ENCODE peak calls at places on chromosomes 7 and 10, in ten cellular contexts. One of them, this sample, is unnamed.

GRCh38 chr10:123021517-123021916 is 12.7 kb downstream of the ACADSB start:
- DNase-seq in dorsolateral prefrontal cortex: no peak
- DNase-seq in kidney: no peak
- DNase-seq in fibroblast of lung: peak; percentile 24
- DNase-seq in coronary artery: no peak
- DNase-seq in upper lobe of left lung: no peak
- DNase-seq in breast epithelium: no peak
- DNase-seq in stomach: no peak
- DNase-seq in transverse colon: no peak
- DNase-seq in CD8-positive, alpha-beta memory T cell: no peak
- DNase-seq in this sample: no peak

GRCh38 chr7:149319376-149319775 is 57.4 kb downstream of the ZNF783 start:
- DNase-seq in breast epithelium: no peak
- DNase-seq in CD8-positive, alpha-beta memory T cell: no peak
- DNase-seq in kidney: no peak
- DNase-seq in transverse colon: no peak
- DNase-seq in dorsolateral prefrontal cortex: no peak
- DNase-seq in fibroblast of lung: no peak
- DNase-seq in upper lobe of left lung: no peak
- DNase-seq in coronary artery: no peak
- DNase-seq in stomach: no peak
- DNase-seq in this sample: no peak

GRCh38 chr7:94324380-94325120 is 70.1 kb upstream of the COL1A2 start:
- DNase-seq in transverse colon: no peak
- DNase-seq in CD8-positive, alpha-beta memory T cell: no peak
- DNase-seq in kidney: no peak
- DNase-seq in upper lobe of left lung: no peak
- DNase-seq in coronary artery: no peak
- DNase-seq in stomach: no peak
- DNase-seq in dorsolateral prefrontal cortex: no peak
- DNase-seq in fibroblast of lung: peak; percentile 44
- DNase-seq in breast epithelium: no peak
- DNase-seq in this sample: no peak

GRCh38 chr10:47379901-47380300 is 4.2 kb downstream of the ZNF488 start:
- DNase-seq in stomach: peak; percentile 22
- DNase-seq in coronary artery: peak; percentile 46
- DNase-seq in kidney: no peak
- DNase-seq in fibroblast of lung: no peak
- DNase-seq in CD8-positive, alpha-beta memory T cell: no peak
- DNase-seq in breast epithelium: no peak
- DNase-seq in transverse colon: no peak
- DNase-seq in dorsolateral prefrontal cortex: peak; percentile 80
- DNase-seq in upper lobe of left lung: no peak
- DNase-seq in this sample: peak; percentile 52

GRCh38 chr10:119511828-119512515 is 30.5 kb downstream of the RGS10 start:
- DNase-seq in upper lobe of left lung: no peak
- DNase-seq in coronary artery: no peak
- DNase-seq in transverse colon: no peak
- DNase-seq in CD8-positive, alpha-beta memory T cell: no peak
- DNase-seq in breast epithelium: no peak
- DNase-seq in fibroblast of lung: no peak
- DNase-seq in kidney: no peak
- DNase-seq in stomach: no peak
- DNase-seq in dorsolateral prefrontal cortex: no peak
- DNase-seq in this sample: no peak

GRCh38 chr7:100943693-100944092 is 5.6 kb upstream of the MUC3A start:
- DNase-seq in fibroblast of lung: no peak
- DNase-seq in breast epithelium: no peak
- DNase-seq in coronary artery: no peak
- DNase-seq in stomach: no peak
- DNase-seq in CD8-positive, alpha-beta memory T cell: no peak
- DNase-seq in dorsolateral prefrontal cortex: no peak
- DNase-seq in kidney: no peak
- DNase-seq in upper lobe of left lung: no peak
- DNase-seq in transverse colon: no peak
- DNase-seq in this sample: no peak

GRCh38 chr7:106597751-106598619 is 63.0 kb downstream of the CCDC71L start:
- DNase-seq in breast epithelium: no peak
- DNase-seq in coronary artery: no peak
- DNase-seq in CD8-positive, alpha-beta memory T cell: no peak
- DNase-seq in upper lobe of left lung: no peak
- DNase-seq in fibroblast of lung: no peak
- DNase-seq in stomach: no peak
- DNase-seq in dorsolateral prefrontal cortex: no peak
- DNase-seq in kidney: no peak
- DNase-seq in transverse colon: no peak
- DNase-seq in this sample: no peak

GRCh38 chr7:152173372-152174070 is 148.0 kb downstream of the GALNT11 start:
- DNase-seq in fibroblast of lung: no peak
- DNase-seq in coronary artery: no peak
- DNase-seq in transverse colon: no peak
- DNase-seq in CD8-positive, alpha-beta memory T cell: no peak
- DNase-seq in kidney: no peak
- DNase-seq in breast epithelium: no peak
- DNase-seq in upper lobe of left lung: no peak
- DNase-seq in dorsolateral prefrontal cortex: no peak
- DNase-seq in stomach: no peak
- DNase-seq in this sample: no peak

GRCh38 chr10:125448596-125448995 is 234.4 kb downstream of the TEX36 start:
- DNase-seq in kidney: no peak
- DNase-seq in stomach: no peak
- DNase-seq in breast epithelium: no peak
- DNase-seq in transverse colon: peak; percentile 18
- DNase-seq in dorsolateral prefrontal cortex: no peak
- DNase-seq in fibroblast of lung: peak; percentile 5
- DNase-seq in CD8-positive, alpha-beta memory T cell: no peak
- DNase-seq in upper lobe of left lung: no peak
- DNase-seq in coronary artery: no peak
- DNase-seq in this sample: no peak

GRCh38 chr10:69130251-69130650 is 6.3 kb downstream of the VPS26A start:
- DNase-seq in dorsolateral prefrontal cortex: no peak
- DNase-seq in coronary artery: no peak
- DNase-seq in kidney: no peak
- DNase-seq in upper lobe of left lung: no peak
- DNase-seq in breast epithelium: no peak
- DNase-seq in stomach: no peak
- DNase-seq in fibroblast of lung: no peak
- DNase-seq in transverse colon: no peak
- DNase-seq in CD8-positive, alpha-beta memory T cell: no peak
- DNase-seq in this sample: no peak

GRCh38 chr10:21317902-21318301 is 207.6 kb downstream of the SKIDA1 start:
- DNase-seq in stomach: no peak
- DNase-seq in CD8-positive, alpha-beta memory T cell: no peak
- DNase-seq in upper lobe of left lung: no peak
- DNase-seq in kidney: no peak
- DNase-seq in fibroblast of lung: peak; percentile 73
- DNase-seq in coronary artery: no peak
- DNase-seq in dorsolateral prefrontal cortex: no peak
- DNase-seq in transverse colon: no peak
- DNase-seq in breast epithelium: no peak
- DNase-seq in this sample: no peak

GRCh38 chr7:106057962-106058901 is 53.9 kb downstream of the SYPL1 start:
- DNase-seq in fibroblast of lung: no peak
- DNase-seq in kidney: peak; percentile 92
- DNase-seq in transverse colon: peak; percentile 69
- DNase-seq in dorsolateral prefrontal cortex: peak; percentile 96
- DNase-seq in breast epithelium: peak; percentile 92
- DNase-seq in upper lobe of left lung: peak; percentile 78
- DNase-seq in CD8-positive, alpha-beta memory T cell: no peak
- DNase-seq in coronary artery: peak; percentile 55
- DNase-seq in stomach: peak; percentile 94
- DNase-seq in this sample: peak; percentile 91

GRCh38 chr7:66807736-66808135 is 67.2 kb downstream of the RABGEF1 start:
- DNase-seq in stomach: no peak
- DNase-seq in CD8-positive, alpha-beta memory T cell: no peak
- DNase-seq in breast epithelium: no peak
- DNase-seq in fibroblast of lung: no peak
- DNase-seq in dorsolateral prefrontal cortex: no peak
- DNase-seq in kidney: no peak
- DNase-seq in transverse colon: no peak
- DNase-seq in coronary artery: no peak
- DNase-seq in upper lobe of left lung: no peak
- DNase-seq in this sample: no peak

GRCh38 chr10:27344568-27345454 is 104.2 kb upstream of the ACBD5 start:
- DNase-seq in CD8-positive, alpha-beta memory T cell: no peak
- DNase-seq in coronary artery: no peak
- DNase-seq in fibroblast of lung: no peak
- DNase-seq in upper lobe of left lung: no peak
- DNase-seq in kidney: no peak
- DNase-seq in transverse colon: no peak
- DNase-seq in stomach: no peak
- DNase-seq in dorsolateral prefrontal cortex: no peak
- DNase-seq in breast epithelium: no peak
- DNase-seq in this sample: no peak

GRCh38 chr7:31991406-31991805 is 78.8 kb downstream of the PDE1C start:
- DNase-seq in breast epithelium: no peak
- DNase-seq in fibroblast of lung: no peak
- DNase-seq in transverse colon: no peak
- DNase-seq in coronary artery: no peak
- DNase-seq in upper lobe of left lung: no peak
- DNase-seq in stomach: no peak
- DNase-seq in dorsolateral prefrontal cortex: no peak
- DNase-seq in CD8-positive, alpha-beta memory T cell: no peak
- DNase-seq in kidney: no peak
- DNase-seq in this sample: no peak

GRCh38 chr10:109898666-109899577 is 24.4 kb downstream of the XPNPEP1 start:
- DNase-seq in kidney: peak; percentile 83
- DNase-seq in fibroblast of lung: peak; percentile 56
- DNase-seq in dorsolateral prefrontal cortex: no peak
- DNase-seq in CD8-positive, alpha-beta memory T cell: no peak
- DNase-seq in breast epithelium: no peak
- DNase-seq in transverse colon: no peak
- DNase-seq in stomach: no peak
- DNase-seq in upper lobe of left lung: no peak
- DNase-seq in coronary artery: no peak
- DNase-seq in this sample: no peak
- H3K27ac ChIP-seq in kidney: peak overlapping the region; percentile 51
- H3K27ac ChIP-seq in fibroblast of lung: peak overlapping the region; percentile 32
- H3K27ac ChIP-seq in dorsolateral prefrontal cortex: peak overlapping the region; percentile 36
- H3K27ac ChIP-seq in CD8-positive, alpha-beta memory T cell: no peak overlapping the region
- H3K27ac ChIP-seq in breast epithelium: peak overlapping the region; percentile 93
- H3K27ac ChIP-seq in transverse colon: peak overlapping the region; percentile 58
- H3K27ac ChIP-seq in stomach: peak overlapping the region; percentile 68
- H3K27ac ChIP-seq in upper lobe of left lung: peak overlapping the region; percentile 5
- H3K27ac ChIP-seq in coronary artery: peak overlapping the region; percentile 90
- H3K27ac ChIP-seq in this sample: no peak overlapping the region

DNA sequence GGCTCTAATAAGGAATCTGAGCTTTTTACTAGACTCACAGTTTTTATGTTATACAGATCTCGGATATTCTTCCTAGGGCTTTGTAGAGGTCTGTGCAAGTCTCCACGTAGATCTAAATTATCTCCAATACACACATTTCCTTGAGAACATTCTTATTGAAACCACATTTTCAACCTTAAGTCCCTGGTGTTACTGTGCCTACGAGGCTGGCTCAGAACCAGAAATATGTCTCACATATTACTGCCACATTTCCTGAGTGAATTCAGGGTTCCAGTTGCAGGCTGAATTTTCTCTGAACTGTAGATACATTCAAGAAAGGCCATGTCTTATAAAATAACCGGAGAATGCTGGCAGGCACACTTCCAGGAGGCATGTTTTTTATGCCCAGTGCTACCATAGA is 46.5 kb downstream of the INHBA start:
- DNase-seq in coronary artery: no peak
- DNase-seq in fibroblast of lung: peak; percentile 69
- DNase-seq in dorsolateral prefrontal cortex: no peak
- DNase-seq in transverse colon: no peak
- DNase-seq in CD8-positive, alpha-beta memory T cell: no peak
- DNase-seq in upper lobe of left lung: no peak
- DNase-seq in stomach: no peak
- DNase-seq in breast epithelium: no peak
- DNase-seq in kidney: no peak
- DNase-seq in this sample: no peak
- H3K27ac ChIP-seq in coronary artery: no peak overlapping the region
- H3K27ac ChIP-seq in fibroblast of lung: no peak overlapping the region
- H3K27ac ChIP-seq in dorsolateral prefrontal cortex: no peak overlapping the region
- H3K27ac ChIP-seq in transverse colon: no peak overlapping the region
- H3K27ac ChIP-seq in CD8-positive, alpha-beta memory T cell: no peak overlapping the region
- H3K27ac ChIP-seq in upper lobe of left lung: no peak overlapping the region
- H3K27ac ChIP-seq in stomach: no peak overlapping the region
- H3K27ac ChIP-seq in breast epithelium: no peak overlapping the region
- H3K27ac ChIP-seq in kidney: no peak overlapping the region
- H3K27ac ChIP-seq in this sample: no peak overlapping the region

GRCh38 chr7:151117041-151117440 is 30.8 kb downstream of the AGAP3 start:
- DNase-seq in CD8-positive, alpha-beta memory T cell: no peak
- DNase-seq in stomach: no peak
- DNase-seq in upper lobe of left lung: no peak
- DNase-seq in dorsolateral prefrontal cortex: no peak
- DNase-seq in breast epithelium: no peak
- DNase-seq in fibroblast of lung: no peak
- DNase-seq in coronary artery: no peak
- DNase-seq in kidney: no peak
- DNase-seq in transverse colon: no peak
- DNase-seq in this sample: no peak

GRCh38 chr7:151118108-151119054 is 32.1 kb downstream of the AGAP3 start:
- DNase-seq in fibroblast of lung: no peak
- DNase-seq in breast epithelium: no peak
- DNase-seq in kidney: no peak
- DNase-seq in stomach: no peak
- DNase-seq in CD8-positive, alpha-beta memory T cell: no peak
- DNase-seq in dorsolateral prefrontal cortex: no peak
- DNase-seq in upper lobe of left lung: no peak
- DNase-seq in transverse colon: no peak
- DNase-seq in coronary artery: no peak
- DNase-seq in this sample: no peak

GRCh38 chr7:151119055-151119415 is 32.8 kb downstream of the AGAP3 start:
- DNase-seq in CD8-positive, alpha-beta memory T cell: no peak
- DNase-seq in upper lobe of left lung: no peak
- DNase-seq in stomach: no peak
- DNase-seq in breast epithelium: no peak
- DNase-seq in transverse colon: no peak
- DNase-seq in coronary artery: no peak
- DNase-seq in fibroblast of lung: no peak
- DNase-seq in kidney: no peak
- DNase-seq in dorsolateral prefrontal cortex: no peak
- DNase-seq in this sample: no peak

GRCh38 chr7:151116603-151117002 is 30.3 kb downstream of the AGAP3 start:
- DNase-seq in CD8-positive, alpha-beta memory T cell: no peak
- DNase-seq in kidney: no peak
- DNase-seq in stomach: no peak
- DNase-seq in coronary artery: no peak
- DNase-seq in upper lobe of left lung: peak; percentile 55
- DNase-seq in dorsolateral prefrontal cortex: no peak
- DNase-seq in fibroblast of lung: no peak
- DNase-seq in transverse colon: no peak
- DNase-seq in breast epithelium: no peak
- DNase-seq in this sample: no peak

GRCh38 chr7:151117565-151117964 is 31.3 kb downstream of the AGAP3 start:
- DNase-seq in stomach: no peak
- DNase-seq in coronary artery: no peak
- DNase-seq in upper lobe of left lung: no peak
- DNase-seq in CD8-positive, alpha-beta memory T cell: peak; percentile 25
- DNase-seq in kidney: no peak
- DNase-seq in breast epithelium: no peak
- DNase-seq in transverse colon: no peak
- DNase-seq in dorsolateral prefrontal cortex: no peak
- DNase-seq in fibroblast of lung: no peak
- DNase-seq in this sample: no peak
- H3K27ac ChIP-seq in stomach: no peak overlapping the region
- H3K27ac ChIP-seq in coronary artery: no peak overlapping the region
- H3K27ac ChIP-seq in upper lobe of left lung: no peak overlapping the region
- H3K27ac ChIP-seq in CD8-positive, alpha-beta memory T cell: peak overlapping the region; percentile 16
- H3K27ac ChIP-seq in kidney: no peak overlapping the region
- H3K27ac ChIP-seq in breast epithelium: no peak overlapping the region
- H3K27ac ChIP-seq in transverse colon: no peak overlapping the region
- H3K27ac ChIP-seq in dorsolateral prefrontal cortex: no peak overlapping the region
- H3K27ac ChIP-seq in fibroblast of lung: no peak overlapping the region
- H3K27ac ChIP-seq in this sample: no peak overlapping the region

GRCh38 chr10:25072786-25073185 is 56.4 kb downstream of the THNSL1 start:
- DNase-seq in dorsolateral prefrontal cortex: no peak
- DNase-seq in transverse colon: no peak
- DNase-seq in breast epithelium: no peak
- DNase-seq in fibroblast of lung: no peak
- DNase-seq in coronary artery: no peak
- DNase-seq in upper lobe of left lung: no peak
- DNase-seq in CD8-positive, alpha-beta memory T cell: no peak
- DNase-seq in kidney: no peak
- DNase-seq in stomach: no peak
- DNase-seq in this sample: no peak
- H3K27ac ChIP-seq in dorsolateral prefrontal cortex: no peak overlapping the region
- H3K27ac ChIP-seq in transverse colon: no peak overlapping the region
- H3K27ac ChIP-seq in breast epithelium: no peak overlapping the region
- H3K27ac ChIP-seq in fibroblast of lung: no peak overlapping the region
- H3K27ac ChIP-seq in coronary artery: no peak overlapping the region
- H3K27ac ChIP-seq in upper lobe of left lung: no peak overlapping the region
- H3K27ac ChIP-seq in CD8-positive, alpha-beta memory T cell: no peak overlapping the region
- H3K27ac ChIP-seq in kidney: no peak overlapping the region
- H3K27ac ChIP-seq in stomach: no peak overlapping the region
- H3K27ac ChIP-seq in this sample: no peak overlapping the region

This sample was measured in substantia nigra.